ENCODE peak calls at places on chromosomes 7 and 10, in ten cellular contexts. C is kidney epithelial cell, Y is GM12878, E is prostate gland, M is A549, V is foreskin fibroblast, P is transverse colon, T is endodermal cell, F is HFFc6, X is endothelial cell. D is an unnamed sample.
A peak's percentile ranks its signal among the peaks of the same experiment; 100 is the strongest.

GRCh38 chr7:80206763-80207162 is 72.1 kb downstream of the GNAI1 start:
- DNase-seq in E (no peak), V (no peak), P (no peak), T (no peak), X (no peak), M (no peak), Y (no peak), C (no peak), F (no peak), D (no peak)

GRCh38 chr10:47154762-47155161 is 145.2 kb upstream of the GDF10 start:
- DNase-seq in P (no peak), F (no peak), V (no peak), C (no peak), T (no peak), Y (no peak), X (no peak), M (no peak), E (no peak), D (no peak)

GRCh38 chr7:24963218-24963617 is 16.8 kb downstream of the OSBPL3 start:
- DNase-seq in E (no peak), M (no peak), Y (peak; percentile 88), X (no peak), C (no peak), V (peak; percentile 53), P (peak; percentile 65), F (no peak), T (no peak), D (no peak)

GRCh38 chr10:131049051-131049450 is 262.5 kb downstream of the TCERG1L start:
- DNase-seq in P (no peak), Y (no peak), E (no peak), M (no peak), X (no peak), F (no peak), C (no peak), T (peak; percentile 96), V (no peak), D (no peak)

GRCh38 chr7:65820287-65820950 is 52.5 kb upstream of the VKORC1L1 start:
- DNase-seq in Y (no peak), T (peak; percentile 64), V (no peak), C (no peak), P (no peak), F (no peak), E (no peak), X (peak; percentile 41), M (no peak), D (no peak)

GRCh38 chr7:149377386-149377785 is 83.5 kb downstream of the ZNF777 start:
- DNase-seq in V (no peak), F (no peak), Y (no peak), C (no peak), T (no peak), E (no peak), P (no peak), M (no peak), X (no peak), D (no peak)

GRCh38 chr7:5634107-5634950 is 147.1 kb downstream of the RNF216 start:
- DNase-seq in P (peak; percentile 65), F (peak; percentile 66), V (peak; percentile 97), T (peak; percentile 90), Y (no peak), C (peak; percentile 32), M (no peak), E (no peak), X (peak; percentile 52), D (peak; percentile 75)

GRCh38 chr7:21365866-21366624 is 61.8 kb upstream of the SP4 start:
- DNase-seq in M (peak; percentile 40), F (no peak), T (no peak), X (no peak), P (no peak), Y (no peak), C (peak; percentile 35), V (peak; percentile 3), E (peak; percentile 56), D (no peak)

GRCh38 chr10:86538547-86538946 is 17.0 kb upstream of the WAPL start:
- DNase-seq in M (no peak), P (peak; percentile 16), V (peak; percentile 31), Y (no peak), F (no peak), C (no peak), T (no peak), X (no peak), E (no peak), D (no peak)

GRCh38 chr10:123781324-123781900 is 110.2 kb downstream of the CPXM2 start:
- DNase-seq in M (no peak), T (peak; percentile 46), X (no peak), Y (no peak), P (no peak), C (no peak), E (no peak), F (no peak), V (no peak), D (no peak)

GRCh38 chr7:73429622-73430505 is 3.7 kb upstream of the FZD9 start:
- DNase-seq in P (no peak), E (no peak), C (no peak), M (no peak), T (no peak), X (no peak), V (peak; percentile 42), Y (no peak), F (no peak), D (no peak)

DNA sequence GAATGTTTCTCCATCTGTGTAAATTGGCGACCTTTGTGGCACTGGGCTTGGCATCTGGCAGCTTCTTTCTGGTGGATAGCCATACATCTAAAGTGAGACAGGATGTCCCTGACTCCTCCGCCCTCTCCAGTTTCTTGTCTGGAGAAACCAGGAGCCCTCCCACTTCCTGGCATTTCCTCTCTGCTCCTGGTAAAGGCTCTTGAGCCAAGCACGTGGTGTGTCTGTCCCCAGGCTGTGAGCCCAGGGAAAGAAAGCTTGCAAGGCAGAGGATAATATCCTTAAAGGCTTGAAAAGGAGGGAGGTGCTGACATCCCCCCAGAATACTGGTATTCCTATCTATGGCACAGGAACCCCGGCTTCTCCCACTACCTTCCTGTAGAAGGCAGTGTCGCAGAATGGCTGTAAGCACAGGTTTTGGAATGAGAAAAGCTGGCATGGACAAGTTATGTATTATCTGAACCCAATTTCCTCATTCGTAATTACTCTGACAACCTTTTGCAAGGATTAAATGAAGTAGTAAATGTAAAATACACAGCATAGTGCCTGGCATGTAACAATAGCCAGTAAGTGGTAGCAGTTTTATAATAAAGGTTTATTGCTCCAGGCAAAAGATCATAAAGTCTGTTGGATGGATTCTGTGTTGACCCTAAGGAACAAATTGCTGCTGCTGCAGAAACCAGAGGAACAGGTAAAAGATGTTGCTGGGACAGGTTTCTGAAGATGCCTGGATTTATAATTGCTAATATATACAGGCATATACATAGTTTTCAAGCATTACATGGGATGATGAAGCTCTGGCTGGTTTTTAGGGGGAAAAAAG is 11.8 kb upstream of the ACSL5 start:
- DNase-seq in P (peak; percentile 70), X (peak; percentile 41), F (peak; percentile 28), V (peak; percentile 43), Y (no peak), T (peak; percentile 61), C (no peak), M (no peak), E (peak; percentile 76), D (no peak)
- TF ChIP-seq CTCF in P (no peak), X (no peak), F (peak; percentile 21), V (no peak), Y (no peak), T (no peak), C (no peak), M (no peak), E (no peak), D (peak; percentile 14)

GRCh38 chr7:139427029-139427420 is 56.4 kb downstream of the KLRG2 start:
- DNase-seq in E (no peak), M (no peak), X (no peak), C (no peak), Y (no peak), P (no peak), F (no peak), V (no peak), T (no peak), D (no peak)

GRCh38 chr7:139427788-139428187 is 55.7 kb downstream of the KLRG2 start:
- DNase-seq in V (no peak), F (no peak), P (no peak), T (no peak), C (no peak), Y (no peak), X (no peak), E (no peak), M (no peak), D (no peak)

GRCh38 chr7:139431459-139431858 is 52.0 kb downstream of the KLRG2 start:
- DNase-seq in M (no peak), F (no peak), C (no peak), X (no peak), T (no peak), Y (no peak), E (no peak), P (no peak), V (no peak), D (no peak)

GRCh38 chr7:139431010-139431409 is 52.5 kb downstream of the KLRG2 start:
- DNase-seq in T (no peak), Y (no peak), X (no peak), V (no peak), F (no peak), E (peak; percentile 80), P (no peak), C (no peak), M (no peak), D (no peak)

DNA sequence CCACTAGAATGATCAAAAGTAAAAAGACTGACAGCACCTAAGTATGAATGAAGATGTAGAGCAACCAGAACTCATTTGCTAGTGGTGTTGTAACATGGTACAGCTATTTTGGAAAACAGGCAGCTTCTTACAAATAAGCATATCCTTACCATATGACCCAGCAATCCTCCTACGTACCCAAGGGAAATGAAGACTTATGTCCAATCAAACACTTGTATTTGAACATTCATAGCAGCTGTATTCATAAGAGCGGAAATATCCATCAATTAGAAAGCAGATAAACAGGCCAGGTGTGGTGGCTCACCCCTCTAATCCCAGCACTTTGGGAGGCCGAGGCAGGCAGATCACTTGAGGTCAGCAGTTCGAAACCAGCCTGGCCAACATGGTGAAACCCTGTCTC is 53.0 kb downstream of the KLRG2 start:
- DNase-seq in V (no peak), M (no peak), E (no peak), T (no peak), C (no peak), P (no peak), X (no peak), F (no peak), Y (no peak), D (no peak)
- TF ChIP-seq CTCF in V (no peak), M (no peak), E (no peak), T (no peak), C (no peak), P (no peak), X (no peak), F (no peak), Y (no peak), D (no peak)

GRCh38 chr7:83976302-83976701 is 218.3 kb downstream of the SEMA3A start:
- DNase-seq in X (no peak), F (peak; percentile 36), E (no peak), T (no peak), C (no peak), M (peak; percentile 6), Y (no peak), V (peak; percentile 70), P (no peak), D (no peak)
- TF ChIP-seq CTCF in X (peak; percentile 76), F (peak; percentile 90), E (peak; percentile 78), T (peak; percentile 86), C (peak; percentile 37), M (peak; percentile 84), Y (peak; percentile 23), V (peak; percentile 32), P (peak; percentile 71), D (peak; percentile 28)

DNA sequence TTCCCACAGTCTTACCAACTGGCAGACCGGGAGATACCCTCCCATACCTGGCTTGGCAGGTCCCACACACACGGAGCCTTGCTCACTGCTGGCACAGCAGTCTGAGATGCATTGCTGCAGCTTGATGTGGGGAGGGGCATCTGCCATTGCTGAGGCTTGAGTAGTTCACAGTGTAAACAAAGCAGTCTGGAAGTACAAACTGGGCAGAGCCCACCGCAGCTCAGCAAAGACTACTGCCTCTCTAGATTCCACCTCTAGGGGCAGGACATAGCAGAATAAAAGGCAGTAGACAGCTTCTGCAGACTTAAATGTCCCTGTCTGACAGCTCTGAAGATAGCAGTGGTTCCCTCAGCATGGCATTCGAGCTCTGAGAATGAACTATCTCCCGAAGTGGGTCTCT is 69.6 kb upstream of the RELN start:
- DNase-seq in V (no peak), E (no peak), Y (no peak), X (no peak), P (no peak), M (no peak), C (no peak), T (no peak), F (no peak), D (no peak)
- TF ChIP-seq CTCF in V (no peak), E (no peak), Y (peak; percentile 1), X (no peak), P (no peak), M (no peak), C (no peak), T (no peak), F (no peak), D (no peak)

D was measured in AG09309.